ENCODE peak calls at places on chromosomes 1 and 21, in nine cellular contexts. F is MCF 10A; M is osteoblast; I is cardiac muscle cell; T is GM23338; G is neural progenitor cell; D is AG04450; J is CD8-positive, alpha-beta T cell; U is heart left ventricle. Q is an unnamed sample.

GRCh38 chr1:200428482-200429205 is 18.8 kb upstream of the ZNF281 start:
- DNase-seq in F (peak), M (peak), I (peak), T (no peak), G (no peak), D (no peak), J (no peak), U (no peak), Q (no peak)

GRCh38 chr1:27018316-27018715 is 5.7 kb upstream of the TENT5B start:
- DNase-seq in F (no peak), M (no peak), I (no peak), T (no peak), G (no peak), D (no peak), J (no peak), U (no peak), Q (no peak)

GRCh38 chr21:27825035-27825434 is 858.1 kb upstream of the ADAMTS5 start:
- DNase-seq in F (no peak), M (no peak), I (no peak), T (peak), G (peak), D (no peak), J (no peak), U (no peak), Q (no peak)

GRCh38 chr1:5717031-5717682 is 275.1 kb downstream of the NPHP4 start:
- DNase-seq in F (no peak), M (no peak), I (no peak), T (no peak), G (no peak), D (no peak), J (no peak), U (no peak), Q (no peak)

GRCh38 chr21:45865106-45865835 is 116.3 kb upstream of the COL6A1 start:
- DNase-seq in F (peak), M (peak), I (peak), T (no peak), G (no peak), D (peak), J (no peak), U (no peak), Q (no peak)

GRCh38 chr21:15293251-15293650 is 228.5 kb upstream of the NRIP1 start:
- DNase-seq in F (peak), M (peak), I (peak), T (peak), G (no peak), D (peak), J (no peak), U (no peak), Q (no peak)

GRCh38 chr1:16048573-16049189 is 5.1 kb downstream of the CLCNKB start:
- DNase-seq in F (no peak), M (peak), I (peak), T (peak), G (peak), D (no peak), J (peak), U (no peak), Q (peak)

GRCh38 chr1:190119683-190120082 is 358.0 kb downstream of the BRINP3 start:
- DNase-seq in F (no peak), M (no peak), I (no peak), T (peak), G (peak), D (no peak), J (no peak), U (no peak), Q (no peak)

GRCh38 chr1:103541431-103541830 is 15.9 kb downstream of the RNPC3 start:
- DNase-seq in F (no peak), M (no peak), I (no peak), T (no peak), G (no peak), D (no peak), J (no peak), U (no peak), Q (no peak)

GRCh38 chr21:41548781-41549180 is 40.8 kb upstream of the TMPRSS2 start:
- DNase-seq in F (no peak), M (no peak), I (no peak), T (no peak), G (peak), D (no peak), J (no peak), U (no peak), Q (no peak)

GRCh38 chr1:162369571-162369970 is 7.1 kb downstream of the SPATA46 start:
- DNase-seq in F (no peak), M (no peak), I (no peak), T (no peak), G (no peak), D (no peak), J (no peak), U (no peak), Q (no peak)

GRCh38 chr1:240149488-240150094 is 57.9 kb downstream of the FMN2 start:
- DNase-seq in F (peak), M (peak), I (peak), T (peak), G (peak), D (no peak), J (no peak), U (no peak), Q (no peak)

GRCh38 chr1:209884665-209885117 is 53.3 kb upstream of the SYT14 start:
- DNase-seq in F (peak), M (peak), I (peak), T (no peak), G (no peak), D (peak), J (no peak), U (no peak), Q (no peak)

GRCh38 chr1:201275266-201275666 is 8.0 kb upstream of the PKP1 start:
- DNase-seq in F (peak), M (peak), I (peak), T (no peak), G (no peak), D (no peak), J (no peak), U (peak), Q (no peak)

GRCh38 chr1:52795464-52795863 is 47.1 kb upstream of the ZYG11A start:
- DNase-seq in F (no peak), M (no peak), I (no peak), T (no peak), G (no peak), D (no peak), J (no peak), U (no peak), Q (no peak)

GRCh38 chr1:230917284-230918135 is 49.2 kb upstream of the C1orf198 start:
- DNase-seq in F (peak), M (no peak), I (peak), T (peak), G (peak), D (peak), J (peak), U (peak), Q (peak)

GRCh38 chr21:39713905-39714304 is 31.1 kb upstream of the IGSF5 start:
- DNase-seq in F (no peak), M (no peak), I (peak), T (no peak), G (no peak), D (no peak), J (no peak), U (no peak), Q (no peak)

GRCh38 chr1:10796029-10796944 is at the start of gene CASZ1:
- DNase-seq in F (peak), M (peak), I (peak), T (peak), G (peak), D (peak), J (no peak), U (peak), Q (peak)

GRCh38 chr1:88296227-88297010 is 387.7 kb upstream of the PKN2 start:
- DNase-seq in F (no peak), M (no peak), I (no peak), T (peak), G (peak), D (no peak), J (no peak), U (no peak), Q (no peak)

GRCh38 chr1:88302843-88303486 is 381.1 kb upstream of the PKN2 start:
- DNase-seq in F (peak), M (no peak), I (peak), T (peak), G (peak), D (peak), J (no peak), U (no peak), Q (no peak)

DNA sequence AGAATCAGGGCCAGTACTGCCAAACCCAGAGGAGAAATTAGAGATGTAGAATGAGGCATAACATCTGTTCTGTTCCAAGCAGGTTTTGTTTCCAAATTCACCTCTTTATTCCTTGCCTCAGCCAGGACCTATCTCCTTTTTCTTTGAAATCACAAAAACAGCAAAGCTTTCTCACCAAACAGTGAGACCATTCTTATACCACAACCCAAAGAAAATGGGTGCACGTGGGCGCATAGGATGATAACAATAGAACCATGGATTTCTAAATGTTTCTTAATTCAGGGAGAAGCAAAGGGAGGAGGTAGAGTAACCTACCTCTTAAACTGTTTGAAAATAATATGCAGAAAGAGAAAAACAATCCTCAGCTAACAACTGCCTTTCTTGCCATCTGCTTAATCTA is 383.2 kb upstream of the PKN2 start:
- DNase-seq in F (no peak), M (no peak), I (no peak), T (no peak), G (no peak), D (no peak), J (no peak), U (no peak), Q (no peak)
- TF ChIP-seq CTCF in F (no peak), M (no peak), I (no peak), T (no peak), G (no peak), D (no peak), J (no peak), U (no peak), Q (no peak)

GRCh38 chr1:147172168-147173016 is at the start of gene PRKAB2:
- DNase-seq in F (peak), M (peak), I (peak), T (peak), G (peak), D (peak), J (peak), U (peak), Q (peak)

GRCh38 chr1:147169840-147170674 is 2.2 kb downstream of the PRKAB2 start:
- DNase-seq in F (peak), M (no peak), I (no peak), T (no peak), G (no peak), D (no peak), J (no peak), U (no peak), Q (no peak)

GRCh38 chr1:147169171-147169570 is 3.1 kb downstream of the PRKAB2 start:
- DNase-seq in F (no peak), M (no peak), I (no peak), T (peak), G (no peak), D (no peak), J (no peak), U (no peak), Q (no peak)

GRCh38 chr1:147168626-147169058 is 3.6 kb downstream of the PRKAB2 start:
- DNase-seq in F (peak), M (no peak), I (peak), T (no peak), G (no peak), D (no peak), J (no peak), U (no peak), Q (no peak)

GRCh38 chr1:147171399-147172167 is 687 bp downstream of the PRKAB2 start:
- DNase-seq in F (peak), M (peak), I (no peak), T (peak), G (peak), D (no peak), J (no peak), U (no peak), Q (no peak)
- TF ChIP-seq CTCF in F (no peak), M (no peak), I (no peak), T (no peak), G (no peak), D (no peak), J (no peak), U (no peak), Q (no peak)

GRCh38 chr1:54945393-54945936 is 35.0 kb upstream of the TMEM61 start:
- DNase-seq in F (peak), M (no peak), I (no peak), T (no peak), G (no peak), D (no peak), J (no peak), U (no peak), Q (no peak)
- TF ChIP-seq CTCF in F (no peak), M (no peak), I (no peak), T (no peak), G (no peak), D (no peak), J (no peak), U (no peak), Q (no peak)

GRCh38 chr1:244273262-244273844 is 178.4 kb downstream of the ADSS2 start:
- DNase-seq in F (no peak), M (no peak), I (no peak), T (no peak), G (no peak), D (no peak), J (no peak), U (no peak), Q (no peak)
- TF ChIP-seq CTCF in F (no peak), M (no peak), I (no peak), T (no peak), G (no peak), D (no peak), J (peak), U (no peak), Q (no peak)

GRCh38 chr1:9038881-9039760 is 12.9 kb upstream of the SLC2A7 start:
- DNase-seq in F (no peak), M (peak), I (no peak), T (peak), G (no peak), D (no peak), J (no peak), U (no peak), Q (no peak)
- TF ChIP-seq CTCF in F (no peak), M (no peak), I (no peak), T (no peak), G (no peak), D (no peak), J (no peak), U (no peak), Q (no peak)

DNA sequence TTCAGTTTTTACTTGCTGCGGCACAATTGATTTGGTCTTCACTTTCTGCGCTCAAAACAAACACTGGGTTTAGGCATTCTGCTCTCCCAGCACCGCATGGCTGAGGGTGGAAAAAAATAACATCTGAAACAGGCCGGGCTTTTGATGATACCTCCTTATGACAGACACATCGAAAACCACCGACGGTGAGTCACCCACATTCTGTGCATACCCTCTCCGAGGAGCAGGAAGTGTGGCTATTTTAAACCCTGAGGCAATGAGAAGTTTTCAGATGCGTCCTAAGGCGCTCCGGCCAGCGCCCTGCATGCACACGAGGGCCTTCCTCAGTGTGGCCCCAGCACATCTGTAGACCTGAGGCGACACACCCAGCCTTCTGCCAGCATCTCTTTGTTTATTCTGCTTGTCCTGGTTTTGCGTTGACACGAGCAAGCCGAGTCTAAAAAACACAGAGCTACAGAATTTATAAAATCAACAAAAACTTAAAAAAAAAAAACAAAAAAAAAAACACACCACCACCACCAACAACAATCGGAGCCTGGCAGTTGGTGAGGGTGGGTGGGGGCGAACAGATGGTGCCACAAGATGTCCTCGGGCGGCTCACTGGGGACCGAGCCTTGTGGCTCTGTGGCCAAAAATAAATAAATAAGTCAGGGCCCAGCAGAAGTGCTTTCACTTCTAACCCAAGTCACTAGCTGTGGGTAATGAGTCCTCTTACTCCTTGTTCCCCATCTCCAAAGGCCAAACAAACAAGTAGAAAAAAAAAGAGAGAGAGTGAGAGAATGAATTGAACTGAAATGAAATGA is 162.6 kb upstream of the IRF2BP2 start:
- DNase-seq in F (peak), M (peak), I (peak), T (peak), G (no peak), D (peak), J (peak), U (peak), Q (peak)
- TF ChIP-seq CTCF in F (no peak), M (no peak), I (no peak), T (no peak), G (no peak), D (no peak), J (no peak), U (no peak), Q (no peak)